ENCODE peak calls at places on chromosome 4, in ten cellular contexts. F is substantia nigra, H is progenitor cell of endocrine pancreas, C is LoVo, L is fibroblast of the aortic adventitia, Z is mucosa of descending colon, J is NCI-H460, G is brain pericyte, T is NCI-H2171 treated with DMSO at 0.1 percent for 48 hours, Q is colonic mucosa. P is an unnamed sample.

GRCh38 chr4:78154972-78155371 is 97.8 kb downstream of the FRAS1 start:
- DNase-seq in G (no peak), J (no peak), L (no peak), F (no peak), T (no peak), Q (no peak), Z (no peak), H (no peak), C (no peak), P (no peak)

GRCh38 chr4:84955168-84955567 is 11.3 kb downstream of the WDFY3 start:
- DNase-seq in T (no peak), L (no peak), G (no peak), Q (no peak), F (no peak), Z (no peak), J (no peak), H (no peak), C (no peak), P (no peak)

GRCh38 chr4:145427221-145427620 is 54.4 kb upstream of the SMAD1 start:
- DNase-seq in C (no peak), L (no peak), Z (no peak), Q (no peak), J (no peak), T (no peak), H (no peak), F (no peak), G (no peak), P (no peak)

GRCh38 chr4:125334936-125335335 is 20.2 kb downstream of the FAT4 start:
- DNase-seq in C (no peak), Q (no peak), H (no peak), T (no peak), F (no peak), Z (no peak), L (no peak), G (no peak), J (no peak), P (no peak)

GRCh38 chr4:10731690-10732089 is 47.1 kb upstream of the CLNK start:
- DNase-seq in Q (no peak), Z (no peak), H (no peak), L (no peak), G (no peak), J (no peak), C (no peak), T (no peak), F (no peak), P (no peak)

GRCh38 chr4:86250616-86251015 is 109.2 kb downstream of the MAPK10 start:
- DNase-seq in T (no peak), Z (no peak), L (no peak), Q (no peak), C (no peak), H (no peak), J (no peak), F (no peak), G (no peak), P (no peak)

GRCh38 chr4:121139533-121140222 is 24.4 kb downstream of the TNIP3 start:
- DNase-seq in Z (no peak), H (no peak), Q (no peak), C (no peak), T (no peak), F (no peak), G (no peak), J (no peak), L (peak), P (no peak)

GRCh38 chr4:148065069-148065468 is 333.2 kb downstream of the ARHGAP10 start:
- DNase-seq in Q (no peak), F (no peak), H (no peak), C (no peak), Z (no peak), L (peak), G (no peak), J (no peak), T (no peak), P (no peak)

GRCh38 chr4:184282895-184283654 is 65.4 kb upstream of the ENPP6 start:
- DNase-seq in Z (no peak), F (no peak), H (no peak), G (no peak), L (no peak), J (no peak), Q (peak), C (no peak), T (no peak), P (no peak)